ENCODE peak calls at places on chromosomes 5 and 9, in six cellular contexts. Z is H1, C is neuronal stem cell, Y is H9, K is IMR-90, O is mesenchymal stem cell. S is an unnamed sample.

GRCh38 chr9:29625292-29625731 is 2052.0 kb upstream of the C9orf72 start:
- DNase-seq in Z (no peak), C (no peak), Y (no peak), K (no peak), O (peak; percentile 92), S (no peak)

GRCh38 chr5:103259705-103260355 is 1.3 kb downstream of the MACIR start:
- DNase-seq in Z (no peak), C (no peak), Y (peak; percentile 53), K (peak; percentile 23), O (peak; percentile 63), S (peak; percentile 42)

GRCh38 chr5:173495225-173495904 is 121.1 kb downstream of the BOD1 start:
- DNase-seq in Z (no peak), C (no peak), Y (peak; percentile 3), K (peak; percentile 25), O (no peak), S (no peak)

GRCh38 chr9:34562136-34562745 is 27.3 kb downstream of the CNTFR start:
- DNase-seq in Z (no peak), C (no peak), Y (no peak), K (no peak), O (no peak), S (no peak)

GRCh38 chr5:179313849-179314521 is 31.3 kb downstream of the ADAMTS2 start:
- DNase-seq in Z (no peak), C (no peak), Y (no peak), K (peak; percentile 96), O (no peak), S (no peak)

GRCh38 chr9:98654247-98654646 is 54.5 kb downstream of the GABBR2 start:
- DNase-seq in Z (no peak), C (no peak), Y (no peak), K (peak; percentile 77), O (no peak), S (peak; percentile 55)

GRCh38 chr9:113205449-113206247 is 15.4 kb downstream of the FKBP15 start:
- DNase-seq in Z (no peak), C (no peak), Y (no peak), K (no peak), O (no peak), S (no peak)

GRCh38 chr5:50672663-50673062 is 6.2 kb downstream of the PARP8 start:
- DNase-seq in Z (no peak), C (no peak), Y (no peak), K (no peak), O (no peak), S (no peak)

GRCh38 chr5:138754699-138755057 is 1.5 kb downstream of the CTNNA1 start:
- DNase-seq in Z (no peak), C (no peak), Y (no peak), K (no peak), O (peak; percentile 57), S (no peak)

GRCh38 chr9:6055213-6055612 is 39.8 kb upstream of the RANBP6 start:
- DNase-seq in Z (no peak), C (peak; percentile 64), Y (peak; percentile 38), K (peak; percentile 91), O (peak; percentile 89), S (peak; percentile 98)

GRCh38 chr5:117060099-117060498 is 485.5 kb upstream of the SEMA6A start:
- DNase-seq in Z (no peak), C (no peak), Y (no peak), K (no peak), O (no peak), S (no peak)

GRCh38 chr9:92739346-92740014 is 25.2 kb downstream of the BICD2 start:
- DNase-seq in Z (no peak), C (no peak), Y (no peak), K (no peak), O (no peak), S (no peak)

GRCh38 chr9:92740015-92740408 is 24.6 kb downstream of the BICD2 start:
- DNase-seq in Z (no peak), C (no peak), Y (no peak), K (peak; percentile 55), O (no peak), S (no peak)

GRCh38 chr9:92738661-92739081 is 26.0 kb downstream of the BICD2 start:
- DNase-seq in Z (no peak), C (no peak), Y (no peak), K (no peak), O (no peak), S (peak; percentile 84)

GRCh38 chr9:92740446-92740961 is 24.1 kb downstream of the BICD2 start:
- DNase-seq in Z (no peak), C (no peak), Y (no peak), K (no peak), O (no peak), S (no peak)

DNA sequence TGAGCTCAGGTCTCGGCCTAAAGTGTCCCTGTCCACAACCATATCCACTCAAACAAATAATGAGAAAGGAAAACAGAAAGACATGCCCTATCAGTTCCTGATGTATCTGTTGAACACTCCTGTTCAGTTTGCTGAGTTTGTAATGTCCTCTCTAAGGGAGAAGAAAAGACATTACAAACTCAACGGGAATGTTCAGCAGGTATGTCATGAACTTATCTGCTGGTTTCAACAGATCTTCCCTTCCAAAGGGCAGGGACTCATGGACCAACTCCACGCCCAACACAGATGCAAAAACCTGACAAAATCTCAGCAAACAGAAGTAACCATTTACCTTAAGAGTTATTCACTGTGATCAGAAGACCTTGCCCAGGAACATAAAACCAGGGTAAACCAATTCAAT is 23.7 kb downstream of the BICD2 start:
- DNase-seq in Z (no peak), C (no peak), Y (no peak), K (no peak), O (no peak), S (peak; percentile 72)
- H4K91ac ChIP-seq in Z (no peak overlapping the region), C (no peak overlapping the region), Y (no peak overlapping the region), K (no peak overlapping the region), O (peak overlapping the region; percentile 6), S (peak overlapping the region; percentile 25)

DNA sequence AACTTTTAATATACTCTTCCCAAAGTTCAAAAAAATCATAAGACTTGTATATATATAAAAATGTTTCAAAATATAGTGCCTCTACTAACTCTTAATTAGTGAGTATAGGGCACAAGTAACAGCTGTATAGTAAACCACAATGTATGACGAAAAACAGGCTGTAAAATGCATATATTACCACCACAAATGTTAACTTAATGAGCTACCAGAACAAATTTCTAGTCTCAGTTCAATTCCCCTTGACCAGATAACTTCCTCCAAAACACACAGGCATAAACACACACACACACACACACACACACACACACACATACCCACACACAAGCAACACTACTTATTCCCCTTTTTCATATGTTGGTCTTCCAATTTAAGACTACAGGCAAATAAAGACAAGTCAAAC is 78.8 kb downstream of the FBXL17 start:
- DNase-seq in Z (no peak), C (no peak), Y (no peak), K (no peak), O (peak; percentile 4), S (no peak)
- H4K91ac ChIP-seq in Z (no peak overlapping the region), C (no peak overlapping the region), Y (no peak overlapping the region), K (no peak overlapping the region), O (no peak overlapping the region), S (no peak overlapping the region)

GRCh38 chr5:106254784-106255183 is 1416.0 kb downstream of the EFNA5 start:
- DNase-seq in Z (peak; percentile 74), C (no peak), Y (peak; percentile 84), K (no peak), O (no peak), S (no peak)
- H4K91ac ChIP-seq in Z (peak overlapping the region; percentile 61), C (no peak overlapping the region), Y (no peak overlapping the region), K (no peak overlapping the region), O (no peak overlapping the region), S (no peak overlapping the region)

GRCh38 chr5:98173334-98173733 is 600.1 kb upstream of the RGMB start:
- DNase-seq in Z (no peak), C (no peak), Y (no peak), K (peak; percentile 84), O (no peak), S (no peak)
- H4K91ac ChIP-seq in Z (no peak overlapping the region), C (no peak overlapping the region), Y (no peak overlapping the region), K (no peak overlapping the region), O (no peak overlapping the region), S (no peak overlapping the region)

GRCh38 chr9:86707932-86708510 is 239.3 kb downstream of the GAS1 start:
- DNase-seq in Z (no peak), C (no peak), Y (no peak), K (no peak), O (no peak), S (peak; percentile 82)

GRCh38 chr9:86705474-86705873 is 241.8 kb downstream of the GAS1 start:
- DNase-seq in Z (no peak), C (no peak), Y (no peak), K (peak; percentile 85), O (no peak), S (no peak)

GRCh38 chr9:86700601-86701000 is 246.7 kb downstream of the GAS1 start:
- DNase-seq in Z (no peak), C (no peak), Y (no peak), K (peak; percentile 41), O (no peak), S (no peak)

GRCh38 chr9:86706391-86706790 is 240.9 kb downstream of the GAS1 start:
- DNase-seq in Z (no peak), C (no peak), Y (no peak), K (peak; percentile 62), O (peak; percentile 7), S (peak; percentile 37)

DNA sequence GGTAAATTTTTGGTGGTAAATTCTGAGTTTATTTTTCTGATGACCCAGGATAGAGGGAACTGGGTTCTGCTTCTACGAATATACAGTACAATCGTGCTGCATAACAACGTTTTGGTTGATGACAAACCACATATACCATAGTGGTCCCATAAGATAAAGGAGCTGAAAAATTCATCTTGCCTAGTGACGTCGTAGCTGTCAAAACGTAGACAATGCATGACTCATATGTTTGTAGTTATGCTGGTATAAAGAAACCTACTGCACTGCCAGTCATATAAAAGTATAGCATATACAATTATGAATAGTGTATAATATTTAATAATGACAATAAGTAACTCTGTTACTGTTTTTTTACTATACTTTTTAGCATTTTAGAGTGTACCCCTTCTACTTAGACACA is 244.0 kb downstream of the GAS1 start:
- DNase-seq in Z (no peak), C (no peak), Y (no peak), K (peak; percentile 72), O (no peak), S (peak; percentile 91)
- H4K91ac ChIP-seq in Z (no peak overlapping the region), C (no peak overlapping the region), Y (no peak overlapping the region), K (no peak overlapping the region), O (no peak overlapping the region), S (no peak overlapping the region)

DNA sequence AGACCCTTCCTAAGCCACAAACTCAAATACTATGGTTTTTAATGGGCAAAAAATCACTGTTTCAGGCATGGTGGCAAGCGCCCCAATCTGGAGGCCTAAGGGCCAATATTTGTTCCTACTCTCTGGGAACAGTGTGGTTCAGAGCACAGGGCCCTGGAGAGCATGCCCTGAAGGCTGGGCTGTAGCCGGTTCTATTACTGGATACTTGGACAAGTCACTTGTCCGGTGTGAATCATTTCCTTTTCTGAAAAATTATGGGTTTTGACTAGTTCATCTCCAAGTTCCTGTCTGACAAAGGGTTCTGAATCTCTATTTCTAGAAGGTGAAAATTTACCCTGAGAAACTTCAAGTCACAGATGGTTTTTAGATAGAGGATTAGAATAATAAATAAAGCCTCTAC is 75.0 kb downstream of the OTULIN start:
- DNase-seq in Z (no peak), C (no peak), Y (no peak), K (peak; percentile 61), O (peak; percentile 32), S (no peak)
- H4K91ac ChIP-seq in Z (no peak overlapping the region), C (no peak overlapping the region), Y (no peak overlapping the region), K (no peak overlapping the region), O (no peak overlapping the region), S (no peak overlapping the region)